ENCODE peak calls at places on chromosomes 4 and X, in nine cellular contexts. Z, P, U, N, O, A, G, K and T are unnamed samples.

GRCh38 chr4:189917161-189917891 is 23.3 kb upstream of the FRG1 start:
- DNase-seq in A (no peak), G (no peak), O (no peak), U (no peak), P (no peak), N (no peak), K (no peak), Z (no peak), T (no peak)

GRCh38 chr4:8282742-8283141 is 13.2 kb downstream of the HTRA3 start:
- DNase-seq in O (no peak), Z (no peak), G (no peak), K (no peak), N (no peak), U (peak; percentile 21), P (peak; percentile 58), A (no peak), T (peak; percentile 65)

GRCh38 chr4:118289794-118290193 is 63.0 kb downstream of the PRSS12 start:
- DNase-seq in O (no peak), Z (no peak), P (no peak), K (no peak), G (peak; percentile 92), A (no peak), U (no peak), N (no peak), T (no peak)

GRCh38 chr4:110091426-110091825 is 107.0 kb downstream of the ELOVL6 start:
- DNase-seq in K (no peak), O (peak; percentile 64), A (no peak), Z (no peak), N (no peak), G (peak; percentile 88), P (no peak), U (no peak), T (no peak)

GRCh38 chrX:132909643-132910042 is 48.8 kb downstream of the HS6ST2 start:
- DNase-seq in K (no peak), O (no peak), Z (no peak), N (no peak), G (peak; percentile 5), A (no peak), U (no peak), P (no peak), T (no peak)

GRCh38 chrX:20414066-20414465 is 147.4 kb upstream of the RPS6KA3 start:
- DNase-seq in G (no peak), A (no peak), P (no peak), Z (no peak), U (no peak), K (no peak), O (no peak), N (no peak), T (no peak)

GRCh38 chr4:9971711-9972110 is 49.6 kb downstream of the SLC2A9 start:
- DNase-seq in U (no peak), Z (no peak), N (no peak), P (no peak), K (no peak), A (no peak), G (no peak), O (no peak), T (no peak)

GRCh38 chr4:93183589-93183988 is 645.0 kb upstream of the ATOH1 start:
- DNase-seq in G (no peak), N (no peak), U (no peak), K (no peak), P (no peak), O (no peak), Z (no peak), A (no peak), T (no peak)

GRCh38 chr4:130573742-130574141 is 1477.8 kb downstream of the C4orf33 start:
- DNase-seq in P (no peak), O (no peak), U (no peak), Z (no peak), K (no peak), A (no peak), N (no peak), G (no peak), T (no peak)

GRCh38 chrX:45623266-45623665 is 422.6 kb upstream of the DIPK2B start:
- DNase-seq in A (no peak), G (peak; percentile 91), U (no peak), K (no peak), O (no peak), P (no peak), Z (no peak), N (no peak), T (no peak)

GRCh38 chr4:152073738-152074137 is 312.9 kb upstream of the GATB start:
- DNase-seq in G (peak; percentile 38), N (no peak), K (no peak), P (no peak), U (no peak), A (peak; percentile 24), Z (no peak), O (no peak), T (no peak)

GRCh38 chr4:138510053-138510452 is 267.9 kb upstream of the SLC7A11 start:
- DNase-seq in N (no peak), P (no peak), G (peak; percentile 70), O (no peak), U (no peak), K (no peak), A (no peak), Z (no peak), T (no peak)

GRCh38 chr4:114600066-114600552 is 1.5 kb downstream of the UGT8 start:
- DNase-seq in Z (no peak), O (peak; percentile 29), A (no peak), K (no peak), G (no peak), N (no peak), U (no peak), P (no peak), T (no peak)

GRCh38 chrX:18291006-18291545 is 63.4 kb downstream of the SCML2 start:
- DNase-seq in G (peak; percentile 66), P (no peak), Z (no peak), N (no peak), K (no peak), O (no peak), U (no peak), A (no peak), T (no peak)

GRCh38 chrX:148470324-148470723 is 30.1 kb upstream of the AFF2 start:
- DNase-seq in A (no peak), K (no peak), N (no peak), Z (no peak), P (no peak), O (no peak), U (no peak), G (no peak), T (no peak)

GRCh38 chr4:23728393-23728792 is 161.5 kb downstream of the PPARGC1A start:
- DNase-seq in U (no peak), O (no peak), G (peak; percentile 89), A (peak; percentile 24), N (no peak), K (no peak), P (no peak), Z (no peak), T (no peak)

GRCh38 chr4:38023347-38024202 is 63.4 kb downstream of the PTTG2 start:
- DNase-seq in G (no peak), N (no peak), O (no peak), K (no peak), Z (no peak), A (no peak), U (no peak), P (no peak), T (no peak)

GRCh38 chrX:119187298-119187697 is 48.8 kb upstream of the PGRMC1 start:
- DNase-seq in K (no peak), U (no peak), O (no peak), G (no peak), A (no peak), P (no peak), N (no peak), Z (no peak), T (no peak)

GRCh38 chrX:17067534-17067933 is 121.1 kb downstream of the REPS2 start:
- DNase-seq in Z (no peak), N (no peak), O (no peak), G (no peak), U (no peak), P (no peak), A (no peak), K (no peak), T (no peak)

GRCh38 chr4:118936406-118936805 is 47.8 kb downstream of the SYNPO2 start:
- DNase-seq in U (no peak), G (no peak), Z (no peak), P (no peak), K (no peak), O (no peak), A (no peak), N (no peak), T (no peak)

GRCh38 chrX:72045141-72045540 is 86.6 kb downstream of the RTL5 start:
- DNase-seq in N (no peak), P (no peak), K (no peak), U (no peak), A (no peak), O (no peak), Z (no peak), G (no peak), T (no peak)

GRCh38 chr4:152098365-152099060 is 337.7 kb upstream of the GATB start:
- DNase-seq in K (no peak), A (peak; percentile 50), U (no peak), G (no peak), P (no peak), N (no peak), O (no peak), Z (no peak), T (no peak)

DNA sequence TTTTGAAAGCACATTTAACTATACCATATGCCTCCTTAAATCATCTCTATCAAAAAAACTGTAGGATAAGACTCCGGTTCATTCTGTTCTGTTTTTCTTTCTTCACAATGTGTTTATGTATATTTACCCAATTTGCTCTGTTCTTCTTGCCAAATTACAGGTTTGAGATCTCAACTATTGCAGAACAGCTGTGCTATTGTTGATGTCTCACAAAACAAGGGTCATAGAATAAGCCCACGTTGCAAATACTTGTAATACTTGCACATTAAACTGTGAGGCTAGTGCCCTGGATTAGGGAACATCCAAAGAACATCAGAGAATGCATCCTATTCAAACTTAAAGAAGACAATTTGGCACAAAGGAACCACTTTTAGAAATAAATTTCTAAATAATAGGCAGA is 45.4 kb downstream of the ANTXR2 start:
- DNase-seq in A (no peak), U (no peak), N (no peak), O (no peak), P (no peak), Z (no peak), K (no peak), G (peak; percentile 25), T (no peak)
- H3K36me3 ChIP-seq in A (peaks cover 3% of the 10 kb centered on the region), U (no peaks in the 10 kb centered on the region), N (peaks cover 3% of the 10 kb centered on the region), O (no peaks in the 10 kb centered on the region), P (peaks cover 25% of the 10 kb centered on the region), Z (peaks cover 99% of the 10 kb centered on the region), K (peaks cover 55% of the 10 kb centered on the region), G (peaks cover 20% of the 10 kb centered on the region), T (peaks cover 94% of the 10 kb centered on the region)

GRCh38 chr4:121814756-121815155 is 8.9 kb downstream of the CCNA2 start:
- DNase-seq in N (no peak), Z (no peak), A (no peak), G (peak; percentile 60), K (no peak), P (no peak), O (no peak), U (no peak), T (no peak)
- TF ChIP-seq POLR2A in N (no peak), Z (no peak), A (no peak), G (no peak), K (no peak), P (no peak), O (no peak), U (no peak), T (no peak)

GRCh38 chr4:176259330-176260090 is 9.5 kb downstream of the ASB5 start:
- DNase-seq in N (no peak), O (no peak), K (no peak), A (no peak), U (no peak), G (peak; percentile 80), P (no peak), Z (no peak), T (no peak)
- H3K36me3 ChIP-seq in N (no peaks in the 10 kb centered on the region), O (no peaks in the 10 kb centered on the region), K (no peaks in the 10 kb centered on the region), A (no peaks in the 10 kb centered on the region), U (no peaks in the 10 kb centered on the region), G (no peaks in the 10 kb centered on the region), P (no peaks in the 10 kb centered on the region), Z (no peaks in the 10 kb centered on the region), T (no peaks in the 10 kb centered on the region)

GRCh38 chr4:40197879-40198689 is 1.3 kb downstream of the RHOH start:
- DNase-seq in G (no peak), U (no peak), P (no peak), Z (no peak), K (no peak), O (no peak), A (no peak), N (no peak), T (no peak)
- TF ChIP-seq POLR2A in G (no peak), U (no peak), P (peak; percentile 23), Z (no peak), K (no peak), O (no peak), A (no peak), N (no peak), T (no peak)